ENCODE peak calls at places on chromosomes 4 and X, in seven cellular contexts. N is progenitor cell of endocrine pancreas; H is RWPE1; X is CD4-positive, alpha-beta memory T cell; V is astrocyte of the spinal cord; B is stimulated activated naive CD4-positive, alpha-beta T cell; W is GM04504. Y is an unnamed sample.

GRCh38 chrX:40097101-40097491 is 662 bp downstream of the BCOR start:
- DNase-seq in H (no peak), W (no peak), V (no peak), B (peak; percentile 54), X (no peak), N (no peak), Y (no peak)

GRCh38 chr4:152735302-152735917 is 44.1 kb downstream of the TIGD4 start:
- DNase-seq in B (peak; percentile 10), W (no peak), V (peak; percentile 45), H (peak; percentile 42), N (no peak), X (peak; percentile 38), Y (no peak)

GRCh38 chr4:41748074-41748787 is at the start of gene PHOX2B:
- DNase-seq in N (no peak), V (no peak), H (no peak), B (no peak), W (no peak), X (no peak), Y (no peak)

GRCh38 chr4:168882650-168883233 is 127.3 kb downstream of the CBR4 start:
- DNase-seq in B (no peak), V (no peak), X (no peak), H (no peak), N (no peak), W (no peak), Y (no peak)

GRCh38 chr4:20248155-20248558 is 3.5 kb upstream of the SLIT2 start:
- DNase-seq in V (peak; percentile 82), H (no peak), B (no peak), W (peak; percentile 86), X (no peak), N (no peak), Y (no peak)

GRCh38 chr4:123676550-123677229 is 280.1 kb downstream of the SPRY1 start:
- DNase-seq in V (no peak), N (no peak), X (no peak), B (no peak), W (no peak), H (no peak), Y (no peak)

GRCh38 chrX:47620303-47620685 is 637 bp upstream of the SYN1 start:
- DNase-seq in N (no peak), X (no peak), W (no peak), H (no peak), V (no peak), B (no peak), Y (no peak)

GRCh38 chrX:119756926-119757635 is 1.3 kb upstream of the SOWAHD start:
- DNase-seq in W (no peak), B (no peak), V (no peak), X (no peak), N (no peak), H (no peak), Y (no peak)

GRCh38 chr4:86653237-86653865 is 59.2 kb downstream of the PTPN13 start:
- DNase-seq in W (no peak), B (no peak), X (no peak), H (no peak), N (no peak), V (no peak), Y (no peak)